ENCODE peak calls at places on chromosomes 1 and 21, in eight cellular contexts. One of them, this sample, is unnamed.

GRCh38 chr21:32515869-32516268 is 69.5 kb downstream of the TCP10L start:
- DNase-seq in Karpas-422: no peak
- DNase-seq in PC-3: no peak
- DNase-seq in PC-9: no peak
- DNase-seq in neural progenitor cell: no peak
- DNase-seq in hepatocyte: no peak
- DNase-seq in GM23248: peak; percentile 45
- DNase-seq in IMR-90: peak; percentile 41
- DNase-seq in this sample: peak; percentile 33

GRCh38 chr1:67053535-67053784 is 488 bp downstream of the SLC35D1 start:
- DNase-seq in PC-9: peak; percentile 57
- DNase-seq in IMR-90: no peak
- DNase-seq in PC-3: peak; percentile 67
- DNase-seq in hepatocyte: peak; percentile 87
- DNase-seq in Karpas-422: peak; percentile 78
- DNase-seq in GM23248: peak; percentile 84
- DNase-seq in neural progenitor cell: peak; percentile 68
- DNase-seq in this sample: no peak

GRCh38 chr21:37219766-37220432 is 47.2 kb downstream of the VPS26C start:
- DNase-seq in neural progenitor cell: no peak
- DNase-seq in PC-9: no peak
- DNase-seq in PC-3: no peak
- DNase-seq in Karpas-422: peak; percentile 66
- DNase-seq in hepatocyte: no peak
- DNase-seq in IMR-90: no peak
- DNase-seq in GM23248: no peak
- DNase-seq in this sample: peak; percentile 9

GRCh38 chr1:170360601-170361000 is 171.4 kb upstream of the GORAB start:
- DNase-seq in hepatocyte: no peak
- DNase-seq in Karpas-422: no peak
- DNase-seq in GM23248: no peak
- DNase-seq in IMR-90: no peak
- DNase-seq in neural progenitor cell: no peak
- DNase-seq in PC-9: no peak
- DNase-seq in PC-3: peak; percentile 63
- DNase-seq in this sample: no peak

GRCh38 chr1:40876891-40877290 is 14.7 kb upstream of the CITED4 start:
- DNase-seq in Karpas-422: no peak
- DNase-seq in neural progenitor cell: no peak
- DNase-seq in PC-9: no peak
- DNase-seq in PC-3: no peak
- DNase-seq in IMR-90: peak; percentile 28
- DNase-seq in hepatocyte: no peak
- DNase-seq in GM23248: peak; percentile 27
- DNase-seq in this sample: peak; percentile 46

GRCh38 chr1:65050735-65051134 is 84.4 kb upstream of the JAK1 start:
- DNase-seq in IMR-90: no peak
- DNase-seq in PC-3: peak; percentile 51
- DNase-seq in Karpas-422: no peak
- DNase-seq in GM23248: no peak
- DNase-seq in hepatocyte: no peak
- DNase-seq in PC-9: no peak
- DNase-seq in neural progenitor cell: no peak
- DNase-seq in this sample: no peak

GRCh38 chr1:51728611-51729155 is 111.8 kb downstream of the OSBPL9 start:
- DNase-seq in Karpas-422: peak; percentile 54
- DNase-seq in GM23248: no peak
- DNase-seq in neural progenitor cell: peak; percentile 36
- DNase-seq in PC-9: no peak
- DNase-seq in PC-3: no peak
- DNase-seq in hepatocyte: no peak
- DNase-seq in IMR-90: peak; percentile 10
- DNase-seq in this sample: peak; percentile 9

GRCh38 chr21:45991606-45992301 is 10.2 kb downstream of the COL6A1 start:
- DNase-seq in neural progenitor cell: no peak
- DNase-seq in PC-3: no peak
- DNase-seq in GM23248: peak; percentile 16
- DNase-seq in PC-9: no peak
- DNase-seq in Karpas-422: no peak
- DNase-seq in IMR-90: no peak
- DNase-seq in hepatocyte: no peak
- DNase-seq in this sample: no peak

GRCh38 chr21:45615145-45615711 is 28.3 kb upstream of the PCBP3 start:
- DNase-seq in PC-3: peak; percentile 41
- DNase-seq in IMR-90: peak; percentile 31
- DNase-seq in Karpas-422: no peak
- DNase-seq in PC-9: no peak
- DNase-seq in hepatocyte: no peak
- DNase-seq in GM23248: peak; percentile 67
- DNase-seq in neural progenitor cell: no peak
- DNase-seq in this sample: peak; percentile 45

GRCh38 chr1:18452550-18452949 is 28.2 kb upstream of the KLHDC7A start:
- DNase-seq in Karpas-422: peak; percentile 83
- DNase-seq in PC-9: no peak
- DNase-seq in PC-3: no peak
- DNase-seq in IMR-90: no peak
- DNase-seq in neural progenitor cell: peak; percentile 45
- DNase-seq in GM23248: peak; percentile 21
- DNase-seq in hepatocyte: peak; percentile 26
- DNase-seq in this sample: no peak

GRCh38 chr1:30260318-30260717 is 463.1 kb downstream of the MATN1 start:
- DNase-seq in IMR-90: no peak
- DNase-seq in neural progenitor cell: no peak
- DNase-seq in Karpas-422: no peak
- DNase-seq in PC-9: no peak
- DNase-seq in PC-3: no peak
- DNase-seq in GM23248: no peak
- DNase-seq in hepatocyte: no peak
- DNase-seq in this sample: no peak

GRCh38 chr1:208154679-208155078 is 89.5 kb downstream of the PLXNA2 start:
- DNase-seq in PC-9: peak; percentile 75
- DNase-seq in PC-3: peak; percentile 21
- DNase-seq in Karpas-422: no peak
- DNase-seq in GM23248: no peak
- DNase-seq in hepatocyte: no peak
- DNase-seq in neural progenitor cell: no peak
- DNase-seq in IMR-90: no peak
- DNase-seq in this sample: peak; percentile 29

GRCh38 chr1:76835203-76835602 is 32.1 kb upstream of the ST6GALNAC5 start:
- DNase-seq in GM23248: peak; percentile 20
- DNase-seq in PC-9: no peak
- DNase-seq in hepatocyte: no peak
- DNase-seq in neural progenitor cell: no peak
- DNase-seq in IMR-90: no peak
- DNase-seq in PC-3: peak; percentile 12
- DNase-seq in Karpas-422: no peak
- DNase-seq in this sample: peak; percentile 77

GRCh38 chr1:246703581-246703980 is 20.6 kb upstream of the SCCPDH start:
- DNase-seq in IMR-90: no peak
- DNase-seq in neural progenitor cell: no peak
- DNase-seq in Karpas-422: peak; percentile 38
- DNase-seq in PC-9: no peak
- DNase-seq in GM23248: peak; percentile 9
- DNase-seq in PC-3: no peak
- DNase-seq in hepatocyte: no peak
- DNase-seq in this sample: peak; percentile 27

GRCh38 chr1:3327936-3328590 is 126.4 kb upstream of the ARHGEF16 start:
- DNase-seq in PC-9: no peak
- DNase-seq in Karpas-422: no peak
- DNase-seq in GM23248: no peak
- DNase-seq in neural progenitor cell: no peak
- DNase-seq in IMR-90: no peak
- DNase-seq in PC-3: no peak
- DNase-seq in hepatocyte: no peak
- DNase-seq in this sample: no peak

GRCh38 chr1:94022471-94023189 is 98.3 kb downstream of the ABCA4 start:
- DNase-seq in PC-9: peak; percentile 64
- DNase-seq in Karpas-422: no peak
- DNase-seq in IMR-90: peak; percentile 96
- DNase-seq in PC-3: peak; percentile 60
- DNase-seq in hepatocyte: no peak
- DNase-seq in neural progenitor cell: no peak
- DNase-seq in GM23248: peak; percentile 98
- DNase-seq in this sample: peak; percentile 98

GRCh38 chr21:25636727-25637126 is 2.3 kb upstream of the JAM2 start:
- DNase-seq in IMR-90: peak; percentile 23
- DNase-seq in hepatocyte: no peak
- DNase-seq in PC-3: no peak
- DNase-seq in GM23248: peak; percentile 29
- DNase-seq in neural progenitor cell: no peak
- DNase-seq in Karpas-422: no peak
- DNase-seq in PC-9: no peak
- DNase-seq in this sample: no peak

GRCh38 chr1:43831866-43832654 is 101.5 kb upstream of the ARTN start:
- DNase-seq in Karpas-422: no peak
- DNase-seq in GM23248: no peak
- DNase-seq in PC-3: peak; percentile 23
- DNase-seq in IMR-90: no peak
- DNase-seq in neural progenitor cell: no peak
- DNase-seq in PC-9: peak; percentile 28
- DNase-seq in hepatocyte: no peak
- DNase-seq in this sample: no peak

GRCh38 chr1:30418426-30419245 is 304.7 kb downstream of the MATN1 start:
- DNase-seq in GM23248: no peak
- DNase-seq in neural progenitor cell: no peak
- DNase-seq in PC-9: no peak
- DNase-seq in hepatocyte: no peak
- DNase-seq in PC-3: no peak
- DNase-seq in IMR-90: no peak
- DNase-seq in Karpas-422: no peak
- DNase-seq in this sample: no peak

GRCh38 chr1:225850370-225850769 is 31.8 kb downstream of the TMEM63A start:
- DNase-seq in GM23248: no peak
- DNase-seq in hepatocyte: no peak
- DNase-seq in PC-3: no peak
- DNase-seq in neural progenitor cell: no peak
- DNase-seq in Karpas-422: no peak
- DNase-seq in PC-9: no peak
- DNase-seq in IMR-90: no peak
- DNase-seq in this sample: no peak
- H3K36me3 ChIP-seq in GM23248: peaks cover 6% of the 10 kb centered on the region
- H3K36me3 ChIP-seq in hepatocyte: no peaks in the 10 kb centered on the region
- H3K36me3 ChIP-seq in PC-3: peaks cover 31% of the 10 kb centered on the region
- H3K36me3 ChIP-seq in neural progenitor cell: no peaks in the 10 kb centered on the region
- H3K36me3 ChIP-seq in Karpas-422: no peaks in the 10 kb centered on the region
- H3K36me3 ChIP-seq in PC-9: peaks cover 20% of the 10 kb centered on the region
- H3K36me3 ChIP-seq in IMR-90: peaks cover 43% of the 10 kb centered on the region
- H3K36me3 ChIP-seq in this sample: peaks cover 2% of the 10 kb centered on the region

GRCh38 chr1:195153107-195153506 is 1455.1 kb downstream of the KCNT2 start:
- DNase-seq in GM23248: no peak
- DNase-seq in neural progenitor cell: no peak
- DNase-seq in IMR-90: no peak
- DNase-seq in PC-9: no peak
- DNase-seq in Karpas-422: no peak
- DNase-seq in hepatocyte: no peak
- DNase-seq in PC-3: no peak
- DNase-seq in this sample: no peak

DNA sequence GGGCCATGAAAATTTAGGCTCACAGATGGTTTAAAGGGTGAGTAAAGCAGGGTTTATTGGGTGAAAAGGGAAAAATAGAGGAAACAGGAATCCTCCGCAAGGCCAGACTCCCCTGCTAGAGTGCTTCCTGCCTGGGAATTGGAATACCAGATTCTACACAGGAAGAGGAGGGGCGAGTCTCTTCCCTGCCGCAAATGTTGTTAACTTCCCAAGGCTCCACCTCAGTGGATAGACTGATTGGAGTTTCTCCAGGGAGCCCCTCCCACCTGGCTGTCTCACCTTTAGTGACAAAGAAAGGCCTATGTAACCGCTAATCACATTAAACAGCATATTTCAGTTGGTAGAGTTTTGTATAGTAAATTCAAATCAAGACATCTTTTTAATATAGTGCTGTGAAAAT is 1450.1 kb downstream of the KCNT2 start:
- DNase-seq in PC-9: no peak
- DNase-seq in GM23248: no peak
- DNase-seq in hepatocyte: no peak
- DNase-seq in Karpas-422: no peak
- DNase-seq in IMR-90: no peak
- DNase-seq in neural progenitor cell: no peak
- DNase-seq in PC-3: no peak
- DNase-seq in this sample: no peak
- H2AFZ ChIP-seq in PC-9: no peak overlapping the region
- H2AFZ ChIP-seq in GM23248: no peak overlapping the region
- H2AFZ ChIP-seq in hepatocyte: no peak overlapping the region
- H2AFZ ChIP-seq in Karpas-422: no peak overlapping the region
- H2AFZ ChIP-seq in IMR-90: no peak overlapping the region
- H2AFZ ChIP-seq in neural progenitor cell: peak overlapping the region; percentile 27
- H2AFZ ChIP-seq in PC-3: no peak overlapping the region
- H2AFZ ChIP-seq in this sample: no peak overlapping the region

GRCh38 chr1:206435450-206435849 is 34.8 kb upstream of the IKBKE start:
- DNase-seq in neural progenitor cell: no peak
- DNase-seq in hepatocyte: no peak
- DNase-seq in IMR-90: peak; percentile 33
- DNase-seq in Karpas-422: no peak
- DNase-seq in GM23248: no peak
- DNase-seq in PC-9: no peak
- DNase-seq in PC-3: no peak
- DNase-seq in this sample: no peak
- H3K36me3 ChIP-seq in neural progenitor cell: no peaks in the 10 kb centered on the region
- H3K36me3 ChIP-seq in hepatocyte: no peaks in the 10 kb centered on the region
- H3K36me3 ChIP-seq in IMR-90: peaks cover 32% of the 10 kb centered on the region
- H3K36me3 ChIP-seq in Karpas-422: peaks cover 45% of the 10 kb centered on the region
- H3K36me3 ChIP-seq in GM23248: peaks cover 30% of the 10 kb centered on the region
- H3K36me3 ChIP-seq in PC-9: peaks cover 67% of the 10 kb centered on the region
- H3K36me3 ChIP-seq in PC-3: peaks cover 13% of the 10 kb centered on the region
- H3K36me3 ChIP-seq in this sample: peaks cover 13% of the 10 kb centered on the region

DNA sequence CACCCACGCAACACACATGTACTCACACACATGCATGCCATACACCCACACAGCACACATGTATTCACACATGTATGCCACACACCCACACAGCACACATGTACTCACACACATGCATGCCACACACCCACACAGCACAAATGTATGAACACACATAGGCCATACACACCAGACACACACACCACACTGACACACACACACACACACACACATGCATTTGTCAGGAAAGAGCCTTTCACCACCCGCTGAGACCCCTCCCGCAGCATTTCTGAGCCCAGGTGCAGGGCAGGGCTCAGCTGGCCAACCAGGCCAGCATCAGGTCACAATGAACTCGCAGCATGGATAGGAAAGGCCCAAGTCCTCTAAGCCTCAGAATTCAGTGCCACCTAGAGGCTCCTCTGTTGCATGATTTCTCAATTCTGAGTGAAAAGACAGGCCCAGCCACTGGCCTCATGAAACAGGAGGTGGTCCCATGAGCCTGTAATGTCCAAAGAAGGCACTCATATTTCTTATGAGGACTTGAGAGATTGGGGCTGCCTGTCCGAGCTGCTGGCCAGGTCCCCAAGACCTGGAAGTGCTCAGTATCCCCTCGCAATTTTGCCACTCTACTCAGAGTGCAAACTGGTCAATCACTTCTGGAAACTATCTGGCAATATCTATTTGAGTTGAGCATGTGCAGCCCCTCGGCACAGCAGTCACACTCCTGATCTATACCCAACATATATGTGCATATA is 57.3 kb downstream of the PSMG1 start:
- DNase-seq in neural progenitor cell: peak; percentile 78
- DNase-seq in PC-9: peak; percentile 43
- DNase-seq in hepatocyte: peak; percentile 83
- DNase-seq in Karpas-422: peak; percentile 73
- DNase-seq in IMR-90: peak; percentile 78
- DNase-seq in PC-3: peak; percentile 83
- DNase-seq in GM23248: peak; percentile 84
- DNase-seq in this sample: peak; percentile 55
- H2AFZ ChIP-seq in neural progenitor cell: peak overlapping the region; percentile 8
- H2AFZ ChIP-seq in PC-9: no peak overlapping the region
- H2AFZ ChIP-seq in hepatocyte: no peak overlapping the region
- H2AFZ ChIP-seq in Karpas-422: no peak overlapping the region
- H2AFZ ChIP-seq in IMR-90: peak overlapping the region; percentile 71
- H2AFZ ChIP-seq in PC-3: no peak overlapping the region
- H2AFZ ChIP-seq in GM23248: no peak overlapping the region
- H2AFZ ChIP-seq in this sample: no peak overlapping the region